ENCODE peak calls at places on chromosomes 13 and 19, in seven cellular contexts. O is astrocyte; V is pancreas; A is effector memory CD4-positive, alpha-beta T cell; T is lung; J is upper lobe of right lung; Q is right cardiac atrium. D is an unnamed sample. For H3K4me1, the result is how much of the 10 kb centered on the place peaks cover.

GRCh38 chr19:5060591-5061339 is 91.9 kb downstream of the KDM4B start:
- DNase-seq in O (no peak), V (peak), A (no peak), T (no peak), J (no peak), Q (peak), D (no peak)

GRCh38 chr13:95552208-95552538 is 347 bp upstream of the CLDN10 start:
- DNase-seq in O (no peak), V (no peak), A (no peak), T (no peak), J (no peak), Q (no peak), D (no peak)

GRCh38 chr13:70747305-70747704 is 639.1 kb upstream of the KLHL1 start:
- DNase-seq in O (no peak), V (no peak), A (no peak), T (no peak), J (no peak), Q (no peak), D (no peak)

GRCh38 chr13:50809133-50810090 is 34.1 kb downstream of the DLEU7 start:
- DNase-seq in O (no peak), V (no peak), A (no peak), T (no peak), J (no peak), Q (no peak), D (no peak)

GRCh38 chr19:10587022-10587838 is at the start of gene AP1M2:
- DNase-seq in O (no peak), V (peak), A (no peak), T (no peak), J (peak), Q (peak), D (no peak)

GRCh38 chr13:65095118-65095517 is 2135.0 kb downstream of the PCDH9 start:
- DNase-seq in O (no peak), V (no peak), A (no peak), T (no peak), J (no peak), Q (no peak), D (no peak)

GRCh38 chr13:105763851-105764250 is 771.6 kb downstream of the EFNB2 start:
- DNase-seq in O (peak), V (no peak), A (no peak), T (no peak), J (no peak), Q (no peak), D (no peak)

GRCh38 chr13:44302948-44303575 is 70.6 kb upstream of the SERP2 start:
- DNase-seq in O (peak), V (no peak), A (no peak), T (no peak), J (no peak), Q (no peak), D (no peak)

GRCh38 chr19:49200238-49200862 is 42.8 kb downstream of the TRPM4 start:
- DNase-seq in O (no peak), V (no peak), A (no peak), T (no peak), J (no peak), Q (no peak), D (no peak)

GRCh38 chr13:106143392-106143791 is 392.1 kb downstream of the EFNB2 start:
- DNase-seq in O (peak), V (no peak), A (no peak), T (no peak), J (no peak), Q (no peak), D (no peak)

GRCh38 chr19:38304866-38305429 is 897 bp downstream of the C19orf33 start:
- DNase-seq in O (no peak), V (peak), A (no peak), T (peak), J (peak), Q (peak), D (no peak)

GRCh38 chr19:823565-824121 is 1.9 kb upstream of the PLPPR3 start:
- DNase-seq in O (no peak), V (no peak), A (no peak), T (no peak), J (peak), Q (no peak), D (no peak)

GRCh38 chr19:53076984-53077383 is 26.2 kb downstream of the ZNF160 start:
- DNase-seq in O (peak), V (no peak), A (no peak), T (no peak), J (no peak), Q (peak), D (no peak)

GRCh38 chr19:4557971-4558941 is 1.2 kb downstream of the SEMA6B start:
- DNase-seq in O (no peak), V (peak), A (no peak), T (no peak), J (peak), Q (peak), D (no peak)

GRCh38 chr19:7897289-7897688 is 6.4 kb upstream of the MAP2K7 start:
- DNase-seq in O (no peak), V (no peak), A (no peak), T (no peak), J (no peak), Q (no peak), D (no peak)

GRCh38 chr19:51607077-51607476 is 23.1 kb downstream of the SIGLEC5 start:
- DNase-seq in O (no peak), V (no peak), A (no peak), T (no peak), J (no peak), Q (no peak), D (no peak)
- H3K27ac ChIP-seq in O (no peak), V (no peak), A (no peak), T (no peak), J (no peak), Q (no peak), D (no peak)

DNA sequence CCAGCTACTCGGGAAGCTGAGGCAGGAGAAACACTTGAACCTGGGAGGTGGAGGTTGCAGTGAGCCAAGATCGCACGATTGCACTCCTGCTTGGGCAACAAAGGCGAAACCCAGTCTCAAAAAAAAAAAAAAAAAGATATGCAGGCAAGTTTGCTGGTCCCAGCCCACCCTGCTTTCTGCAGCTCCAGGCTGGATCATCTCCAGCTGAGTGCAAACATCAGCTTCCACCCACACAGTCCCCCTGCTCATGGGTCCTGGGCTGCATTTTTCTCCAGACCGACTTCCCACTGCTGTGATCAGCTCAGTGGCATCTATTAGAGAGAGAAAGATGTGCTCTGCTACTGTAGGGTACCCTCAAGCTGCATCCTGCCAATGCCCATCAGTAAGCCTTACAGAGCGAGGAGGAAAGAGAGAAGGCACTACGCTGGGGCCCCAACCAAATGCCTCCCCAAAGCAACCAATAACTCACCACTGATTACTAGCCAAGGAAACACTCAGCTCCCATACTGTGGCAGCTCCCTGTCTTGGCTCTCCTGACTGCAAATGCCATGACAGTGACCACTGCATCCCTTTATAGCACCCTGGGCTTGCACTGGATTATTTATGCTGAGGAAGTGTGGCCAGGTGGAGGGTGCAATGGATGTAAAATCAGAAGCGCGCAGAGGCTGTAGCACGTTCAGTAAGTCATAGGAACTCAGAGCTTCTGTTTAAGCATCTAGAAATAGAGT is 170.9 kb upstream of the ZNF507 start:
- DNase-seq in O (no peak), V (no peak), A (no peak), T (peak), J (no peak), Q (no peak), D (no peak)
- H3K4me1 ChIP-seq in O (under half), V (under half), A (under half), T (under half), J (under half), Q (under half), D (under half)

GRCh38 chr19:18503337-18503970 is 18.4 kb downstream of the ELL start:
- DNase-seq in O (no peak), V (no peak), A (no peak), T (no peak), J (no peak), Q (peak), D (no peak)

GRCh38 chr19:18501832-18502231 is 20.0 kb downstream of the ELL start:
- DNase-seq in O (no peak), V (no peak), A (no peak), T (no peak), J (no peak), Q (peak), D (no peak)

GRCh38 chr19:18501351-18501750 is 20.5 kb downstream of the ELL start:
- DNase-seq in O (no peak), V (no peak), A (no peak), T (no peak), J (no peak), Q (no peak), D (no peak)

GRCh38 chr19:18502633-18503294 is 19.1 kb downstream of the ELL start:
- DNase-seq in O (no peak), V (no peak), A (no peak), T (no peak), J (no peak), Q (peak), D (no peak)

GRCh38 chr19:18502236-18502632 is 19.6 kb downstream of the ELL start:
- DNase-seq in O (no peak), V (no peak), A (no peak), T (no peak), J (no peak), Q (no peak), D (no peak)
- H3K27ac ChIP-seq in O (no peak), V (peak), A (peak), T (no peak), J (peak), Q (peak), D (peak)

GRCh38 chr13:99803141-99803540 is 168.4 kb downstream of the ZIC5 start:
- DNase-seq in O (no peak), V (no peak), A (no peak), T (no peak), J (no peak), Q (no peak), D (no peak)
- H3K4me1 ChIP-seq in O (under half), V (under half), A (under half), T (under half), J (under half), Q (under half), D (under half)

GRCh38 chr13:23609414-23610186 is 39.4 kb downstream of the TNFRSF19 start:
- DNase-seq in O (peak), V (no peak), A (no peak), T (peak), J (no peak), Q (peak), D (no peak)
- H3K27ac ChIP-seq in O (peak), V (peak), A (no peak), T (no peak), J (peak), Q (peak), D (no peak)

GRCh38 chr13:91353494-91353893 is 6.0 kb downstream of the MIR17HG start:
- DNase-seq in O (no peak), V (no peak), A (no peak), T (no peak), J (no peak), Q (no peak), D (no peak)
- H3K4me1 ChIP-seq in O (under half), V (under half), A (under half), T (under half), J (under half), Q (under half), D (under half)

DNA sequence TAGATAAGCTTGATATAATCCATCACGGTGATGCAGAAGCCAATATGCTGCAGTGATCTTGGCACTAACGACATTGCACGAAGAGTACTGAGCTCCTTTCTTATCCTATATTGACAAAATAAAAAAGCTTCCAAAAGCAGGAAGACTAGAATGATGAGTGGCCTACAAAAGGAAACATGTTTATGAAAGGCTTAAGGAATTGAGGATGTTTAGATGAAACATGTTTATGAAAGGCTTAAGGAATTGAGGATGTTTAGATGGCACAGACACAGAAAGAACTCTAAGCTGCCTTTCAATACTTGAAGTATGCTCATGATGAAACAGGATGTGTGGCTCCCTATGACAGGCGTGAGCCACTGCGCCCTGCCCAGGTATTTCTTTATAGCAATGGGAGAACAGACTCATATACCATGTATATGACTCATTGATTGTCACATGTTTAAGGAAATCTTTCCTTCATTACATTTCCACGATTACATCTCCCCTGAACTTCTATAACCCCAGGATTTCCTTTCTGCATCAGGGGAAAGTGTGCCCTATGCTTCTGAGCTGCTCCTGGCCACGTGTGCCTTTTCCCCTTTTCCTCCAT is 690.8 kb upstream of the ARGLU1 start:
- DNase-seq in O (no peak), V (no peak), A (no peak), T (no peak), J (no peak), Q (no peak), D (no peak)
- H3K27ac ChIP-seq in O (no peak), V (no peak), A (no peak), T (no peak), J (no peak), Q (no peak), D (no peak)

GRCh38 chr19:45766919-45767346 is 2.1 kb downstream of the SIX5 start:
- DNase-seq in O (no peak), V (peak), A (no peak), T (no peak), J (no peak), Q (peak), D (no peak)
- H3K4me1 ChIP-seq in O (under half), V (under half), A (under half), T (under half), J (under half), Q (under half), D (under half)

GRCh38 chr19:18119243-18120105 is 21.9 kb downstream of the MAST3 start:
- DNase-seq in O (no peak), V (no peak), A (peak), T (no peak), J (no peak), Q (no peak), D (peak)
- H3K27ac ChIP-seq in O (no peak), V (no peak), A (peak), T (no peak), J (peak), Q (no peak), D (peak)

GRCh38 chr13:97257228-97257755 is 35.2 kb downstream of the MBNL2 start:
- DNase-seq in O (no peak), V (no peak), A (no peak), T (no peak), J (no peak), Q (no peak), D (no peak)
- H3K4me1 ChIP-seq in O (half or more), V (half or more), A (under half), T (under half), J (half or more), Q (under half), D (half or more)

D was measured in CD4-positive, alpha-beta memory T cell.